ENCODE peak calls at places on chromosomes 1 and 21, in nine cellular contexts. D, A, L, H, I, P, J, X and M are unnamed samples.

GRCh38 chr1:193311226-193311948 is 125.0 kb upstream of the B3GALT2 start:
- DNase-seq in D (no peak), A (no peak), L (no peak), H (no peak), I (no peak), P (no peak), J (no peak), X (no peak), M (no peak)

GRCh38 chr1:23369335-23370013 is at the start of gene ZNF436:
- DNase-seq in D (peak), A (peak), L (peak), H (peak), I (peak), P (peak), J (peak), X (peak), M (peak)

GRCh38 chr1:22184892-22185612 is 42.2 kb upstream of the WNT4 start:
- DNase-seq in D (no peak), A (peak), L (no peak), H (no peak), I (no peak), P (no peak), J (peak), X (no peak), M (no peak)

GRCh38 chr1:40300651-40301050 is 16.4 kb downstream of the COL9A2 start:
- DNase-seq in D (no peak), A (no peak), L (no peak), H (no peak), I (no peak), P (no peak), J (no peak), X (no peak), M (no peak)

GRCh38 chr1:163361123-163361934 is 39.6 kb downstream of the NUF2 start:
- DNase-seq in D (no peak), A (no peak), L (no peak), H (no peak), I (no peak), P (no peak), J (peak), X (no peak), M (peak)

GRCh38 chr1:177137814-177138213 is 26.7 kb downstream of the ASTN1 start:
- DNase-seq in D (no peak), A (no peak), L (no peak), H (no peak), I (no peak), P (no peak), J (no peak), X (no peak), M (no peak)

GRCh38 chr1:119010201-119010600 is 22.1 kb upstream of the TBX15 start:
- DNase-seq in D (no peak), A (no peak), L (no peak), H (no peak), I (no peak), P (peak), J (no peak), X (no peak), M (no peak)

GRCh38 chr1:64539808-64540207 is 69.9 kb downstream of the CACHD1 start:
- DNase-seq in D (no peak), A (peak), L (peak), H (no peak), I (peak), P (peak), J (peak), X (peak), M (peak)

GRCh38 chr21:44368711-44369446 is 15.5 kb downstream of the TRPM2 start:
- DNase-seq in D (peak), A (no peak), L (peak), H (no peak), I (no peak), P (no peak), J (peak), X (no peak), M (no peak)

GRCh38 chr21:44306926-44307687 is 7.3 kb downstream of the PFKL start:
- DNase-seq in D (no peak), A (no peak), L (no peak), H (no peak), I (no peak), P (no peak), J (no peak), X (no peak), M (no peak)

GRCh38 chr1:71351438-71351837 is 270.6 kb upstream of the ZRANB2 start:
- DNase-seq in D (no peak), A (peak), L (no peak), H (no peak), I (no peak), P (peak), J (no peak), X (no peak), M (peak)

GRCh38 chr1:201376464-201377374 is 761 bp downstream of the TNNT2 start:
- DNase-seq in D (no peak), A (peak), L (no peak), H (no peak), I (peak), P (peak), J (peak), X (no peak), M (peak)

GRCh38 chr1:87449348-87449963 is 120.8 kb downstream of the LMO4 start:
- DNase-seq in D (peak), A (no peak), L (no peak), H (no peak), I (peak), P (no peak), J (peak), X (peak), M (peak)

GRCh38 chr1:218772575-218772974 is 401.1 kb upstream of the LYPLAL1 start:
- DNase-seq in D (no peak), A (peak), L (no peak), H (no peak), I (no peak), P (peak), J (no peak), X (no peak), M (no peak)

GRCh38 chr1:199728345-199728744 is 299.2 kb upstream of the NR5A2 start:
- DNase-seq in D (no peak), A (no peak), L (no peak), H (no peak), I (no peak), P (no peak), J (no peak), X (no peak), M (no peak)

GRCh38 chr1:12457771-12458170 is 160.2 kb downstream of the DHRS3 start:
- DNase-seq in D (no peak), A (no peak), L (no peak), H (no peak), I (no peak), P (no peak), J (no peak), X (no peak), M (no peak)

GRCh38 chr1:211547710-211548109 is 31.3 kb downstream of the SLC30A1 start:
- DNase-seq in D (no peak), A (no peak), L (no peak), H (no peak), I (no peak), P (no peak), J (no peak), X (no peak), M (no peak)

GRCh38 chr1:37752213-37752582 is 12.7 kb downstream of the EPHA10 start:
- DNase-seq in D (no peak), A (no peak), L (no peak), H (no peak), I (no peak), P (no peak), J (no peak), X (no peak), M (no peak)

GRCh38 chr21:38376235-38376634 is 119.4 kb downstream of the KCNJ15 start:
- DNase-seq in D (no peak), A (no peak), L (no peak), H (no peak), I (no peak), P (no peak), J (no peak), X (no peak), M (no peak)

GRCh38 chr1:8428441-8428840 is 110.5 kb downstream of the SLC45A1 start:
- DNase-seq in D (no peak), A (no peak), L (no peak), H (no peak), I (no peak), P (no peak), J (no peak), X (no peak), M (no peak)

GRCh38 chr1:8427986-8428385 is 110.1 kb downstream of the SLC45A1 start:
- DNase-seq in D (no peak), A (no peak), L (no peak), H (no peak), I (no peak), P (no peak), J (no peak), X (no peak), M (no peak)

GRCh38 chr1:8425781-8426161 is 107.9 kb downstream of the SLC45A1 start:
- DNase-seq in D (no peak), A (no peak), L (no peak), H (no peak), I (no peak), P (no peak), J (no peak), X (no peak), M (no peak)

GRCh38 chr1:8426996-8427395 is 109.1 kb downstream of the SLC45A1 start:
- DNase-seq in D (no peak), A (no peak), L (no peak), H (no peak), I (no peak), P (no peak), J (no peak), X (no peak), M (no peak)

GRCh38 chr1:8427493-8427892 is 109.6 kb downstream of the SLC45A1 start:
- DNase-seq in D (no peak), A (peak), L (no peak), H (peak), I (no peak), P (no peak), J (no peak), X (no peak), M (no peak)
- H3K4me3 ChIP-seq in D (no peak), A (no peak), L (no peak), H (no peak), I (no peak), P (no peak), J (no peak), X (no peak), M (no peak)

DNA sequence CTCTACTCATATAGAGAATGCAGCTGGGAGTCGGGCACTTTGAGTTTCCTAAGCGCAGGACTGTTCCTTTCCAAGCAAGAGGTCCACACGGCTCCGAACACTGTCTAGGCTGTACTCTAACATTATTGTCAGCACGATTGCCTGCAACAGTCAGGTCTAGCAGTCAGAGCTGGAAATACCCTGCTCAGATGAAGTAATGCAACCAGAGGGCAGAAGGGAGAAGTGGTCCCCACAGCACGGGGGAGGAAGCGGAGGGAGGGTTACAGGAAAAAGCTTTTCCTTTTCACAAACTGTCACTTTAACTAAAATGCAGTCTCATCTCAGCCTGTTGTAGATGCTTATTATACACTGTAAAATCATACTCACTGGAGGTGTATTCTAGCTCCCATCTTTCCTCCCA is 98.9 kb upstream of the SLC44A3 start:
- DNase-seq in D (no peak), A (no peak), L (no peak), H (peak), I (no peak), P (no peak), J (no peak), X (no peak), M (no peak)
- H3K4me3 ChIP-seq in D (no peak), A (no peak), L (no peak), H (no peak), I (no peak), P (no peak), J (no peak), X (no peak), M (no peak)

DNA sequence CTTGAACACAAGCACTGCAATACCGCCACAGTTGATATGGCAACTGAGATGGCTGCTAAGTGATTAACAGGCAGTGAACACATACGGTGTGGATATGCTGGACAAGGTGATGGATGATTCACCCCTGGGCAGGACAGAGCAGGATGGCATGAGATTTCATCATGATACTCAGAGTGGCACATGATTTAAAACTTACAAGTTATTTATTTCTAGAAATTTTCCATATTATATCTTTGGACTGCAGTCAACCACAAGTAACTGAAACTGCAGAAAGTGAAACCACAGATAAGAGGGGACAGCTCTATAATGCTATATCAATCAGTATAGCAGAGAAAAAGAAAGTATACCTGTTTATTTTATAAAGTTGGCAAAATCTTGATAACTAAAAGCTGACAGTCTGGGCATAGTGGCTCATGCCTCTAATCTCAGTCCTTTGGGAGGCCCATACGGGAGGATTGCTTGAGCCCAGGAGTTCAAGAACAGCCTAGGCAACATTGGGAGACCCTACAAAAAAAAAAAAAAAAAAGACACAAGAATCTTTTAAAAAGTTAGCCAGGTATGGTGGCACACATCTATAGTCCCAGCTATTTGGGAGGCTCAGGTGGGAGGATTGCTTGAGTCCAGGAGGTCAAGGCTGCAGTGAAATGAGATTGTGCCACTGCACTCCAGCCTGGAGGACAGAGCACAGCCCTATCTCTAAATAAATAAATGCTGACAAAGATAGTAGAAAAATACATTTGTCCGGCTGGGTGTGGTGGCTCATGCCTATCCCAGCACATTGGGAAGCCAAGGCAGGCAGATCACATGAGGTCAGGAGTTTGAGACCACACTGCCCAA is 48.1 kb downstream of the PHACTR4 start:
- DNase-seq in D (no peak), A (peak), L (no peak), H (peak), I (no peak), P (peak), J (peak), X (no peak), M (peak)
- H3K4me3 ChIP-seq in D (no peak), A (no peak), L (no peak), H (no peak), I (no peak), P (no peak), J (no peak), X (peak), M (no peak)

DNA sequence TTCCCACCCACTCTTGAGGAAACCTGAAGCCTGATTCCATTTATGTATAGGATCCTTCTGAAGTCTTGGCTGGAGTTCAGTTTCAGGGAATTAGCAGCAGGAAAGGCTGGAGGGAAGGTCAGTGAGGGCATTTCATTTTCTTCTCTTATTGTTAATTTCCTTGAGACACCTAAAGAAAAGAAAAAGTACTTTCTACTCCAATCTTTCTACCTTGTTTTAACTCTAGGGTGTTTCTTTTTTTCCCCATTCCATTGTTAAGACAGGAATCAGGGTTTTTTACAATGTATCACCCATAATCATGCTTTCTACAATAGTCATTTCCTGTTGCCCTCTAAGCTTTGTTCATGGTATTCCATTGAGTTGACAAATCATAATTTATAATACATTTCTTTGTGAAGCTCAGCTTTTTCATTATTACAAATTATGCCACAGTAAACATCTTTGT is 27.4 kb downstream of the SNRPE start:
- DNase-seq in D (no peak), A (peak), L (no peak), H (no peak), I (no peak), P (peak), J (no peak), X (no peak), M (no peak)
- H3K4me3 ChIP-seq in D (no peak), A (no peak), L (no peak), H (no peak), I (no peak), P (no peak), J (no peak), X (no peak), M (no peak)

GRCh38 chr21:39630191-39630591 is 17.5 kb downstream of the B3GALT5 start:
- DNase-seq in D (no peak), A (peak), L (no peak), H (no peak), I (no peak), P (no peak), J (no peak), X (no peak), M (no peak)

GRCh38 chr21:39633043-39633442 is 20.3 kb downstream of the B3GALT5 start:
- DNase-seq in D (no peak), A (peak), L (no peak), H (no peak), I (peak), P (peak), J (peak), X (no peak), M (no peak)

GRCh38 chr21:39628380-39628779 is 15.6 kb downstream of the B3GALT5 start:
- DNase-seq in D (no peak), A (no peak), L (no peak), H (no peak), I (no peak), P (no peak), J (no peak), X (no peak), M (no peak)

GRCh38 chr21:39631842-39632577 is 19.3 kb downstream of the B3GALT5 start:
- DNase-seq in D (no peak), A (no peak), L (no peak), H (no peak), I (no peak), P (no peak), J (no peak), X (no peak), M (no peak)

DNA sequence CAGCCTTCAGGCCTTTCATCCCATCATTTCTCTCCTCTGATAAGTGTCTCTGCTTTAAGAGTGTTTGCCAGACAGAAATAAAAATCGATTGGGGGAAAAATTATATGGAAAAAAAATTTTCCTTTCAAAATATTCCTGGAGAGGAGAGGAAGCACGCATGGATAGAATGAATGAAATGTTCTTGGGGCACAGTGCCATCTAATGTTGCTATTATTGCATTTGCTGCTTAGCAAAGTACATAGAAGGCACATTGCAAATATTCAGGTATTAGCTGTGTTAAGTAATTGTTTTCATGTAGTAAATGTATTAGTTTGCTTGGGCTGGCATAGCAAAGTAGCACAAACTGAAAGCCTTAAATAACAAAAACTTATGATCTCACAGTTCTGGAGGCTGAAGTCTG is 18.1 kb downstream of the B3GALT5 start:
- DNase-seq in D (no peak), A (peak), L (no peak), H (no peak), I (no peak), P (no peak), J (no peak), X (no peak), M (no peak)
- H3K4me3 ChIP-seq in D (no peak), A (no peak), L (no peak), H (no peak), I (no peak), P (no peak), J (no peak), X (no peak), M (no peak)

GRCh38 chr1:145908653-145909052 is 1.2 kb downstream of the ITGA10 start:
- DNase-seq in D (no peak), A (peak), L (no peak), H (no peak), I (no peak), P (no peak), J (no peak), X (no peak), M (peak)
- H3K4me3 ChIP-seq in D (peak), A (peak), L (no peak), H (no peak), I (no peak), P (no peak), J (no peak), X (no peak), M (no peak)

DNA sequence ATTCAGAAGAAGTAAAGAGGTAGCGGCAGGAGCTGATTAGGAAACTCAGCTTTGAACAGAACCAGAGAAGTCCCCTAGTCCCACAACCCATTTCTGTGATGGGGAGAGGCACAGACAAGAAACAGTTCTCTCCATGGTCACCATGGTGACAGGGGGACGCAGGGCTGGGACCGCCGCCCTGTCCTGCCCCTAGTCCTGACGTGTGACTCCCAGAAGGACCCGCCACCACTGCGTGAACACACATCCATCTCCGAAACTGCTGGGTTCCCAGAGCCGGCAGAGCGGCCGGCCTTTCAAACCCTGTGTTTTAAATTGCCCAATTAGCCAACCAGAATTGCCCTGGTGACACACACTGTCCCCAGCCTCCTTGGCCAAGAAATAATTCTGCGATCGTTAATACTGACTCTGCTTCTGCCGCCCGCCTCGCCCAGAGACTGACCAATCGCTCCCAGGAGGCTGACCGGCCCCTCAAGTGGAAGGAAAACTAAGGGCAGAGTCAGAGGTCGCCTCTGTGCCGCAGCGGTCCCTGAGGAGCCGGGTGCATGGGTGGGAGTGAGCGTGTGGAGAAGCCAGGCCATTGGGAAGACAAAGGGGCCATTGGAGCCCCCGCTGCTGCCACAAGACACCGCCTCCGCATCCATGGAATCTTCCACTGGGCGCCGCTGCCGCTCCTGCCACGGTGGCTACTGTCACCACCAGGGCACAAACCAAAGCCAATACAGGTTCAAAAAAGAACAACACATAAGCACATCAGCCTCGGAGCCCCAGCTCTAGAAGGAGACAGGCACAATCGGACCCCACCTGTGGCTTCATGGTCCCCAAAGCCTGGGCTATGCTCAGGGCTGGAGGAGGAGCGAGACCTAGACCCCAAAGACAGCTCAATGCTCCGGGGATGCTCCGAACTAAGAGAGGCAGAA is 273.3 kb downstream of the NPHP4 start:
- DNase-seq in D (no peak), A (no peak), L (no peak), H (no peak), I (no peak), P (no peak), J (no peak), X (no peak), M (no peak)
- H3K4me3 ChIP-seq in D (no peak), A (no peak), L (no peak), H (no peak), I (no peak), P (no peak), J (no peak), X (no peak), M (no peak)

GRCh38 chr1:83692524-83693336 is 306.2 kb downstream of the TTLL7 start:
- DNase-seq in D (no peak), A (peak), L (no peak), H (peak), I (no peak), P (peak), J (peak), X (no peak), M (peak)
- H3K4me3 ChIP-seq in D (peak), A (peak), L (peak), H (peak), I (no peak), P (peak), J (peak), X (peak), M (peak)